ENCODE peak calls at places on chromosomes 13 and 19, in five cellular contexts. P is IMR-90, C is neuronal stem cell, S is mesenchymal stem cell, J is trophoblast cell. Z is an unnamed sample.

GRCh38 chr19:55536951-55537740 is at the start of gene SBK2:
- DNase-seq in P (no peak), C (peak), S (no peak), J (no peak), Z (peak)

GRCh38 chr19:4589579-4590410 is 30.3 kb upstream of the SEMA6B start:
- DNase-seq in P (no peak), J (no peak), S (no peak), C (no peak), Z (no peak)

GRCh38 chr19:55477905-55478304 is 1.5 kb downstream of the ZNF628 start:
- DNase-seq in S (no peak), J (no peak), P (no peak), C (no peak), Z (no peak)

GRCh38 chr19:47663435-47663910 is 49.7 kb upstream of the EHD2 start:
- DNase-seq in J (peak), S (peak), C (no peak), P (peak), Z (no peak)

GRCh38 chr13:37621811-37622361 is 23.3 kb upstream of the POSTN start:
- DNase-seq in P (peak), C (no peak), J (no peak), S (peak), Z (no peak)

GRCh38 chr19:31955061-31955460 is 390.3 kb upstream of the ZNF507 start:
- DNase-seq in S (peak), P (no peak), J (no peak), C (no peak), Z (no peak)

GRCh38 chr13:99012539-99012938 is 34.7 kb upstream of the DOCK9 start:
- DNase-seq in J (no peak), S (no peak), P (no peak), C (no peak), Z (no peak)

GRCh38 chr13:53064721-53065120 is 36.1 kb downstream of the OLFM4 start:
- DNase-seq in P (no peak), J (no peak), S (no peak), C (no peak), Z (no peak)

GRCh38 chr13:79538757-79539156 is 57.8 kb downstream of the NDFIP2 start:
- DNase-seq in C (no peak), S (no peak), J (no peak), P (no peak), Z (no peak)

GRCh38 chr13:112727581-112727980 is 37.7 kb downstream of the ATP11A start:
- DNase-seq in P (no peak), S (no peak), J (no peak), C (no peak), Z (no peak)

GRCh38 chr13:112725346-112726017 is 35.6 kb downstream of the ATP11A start:
- DNase-seq in P (peak), C (no peak), S (no peak), J (no peak), Z (no peak)

GRCh38 chr13:112728375-112729126 is 38.7 kb downstream of the ATP11A start:
- DNase-seq in C (no peak), S (no peak), P (no peak), J (no peak), Z (no peak)

GRCh38 chr13:112724788-112725345 is 35.0 kb downstream of the ATP11A start:
- DNase-seq in J (peak), P (no peak), S (no peak), C (no peak), Z (no peak)

DNA sequence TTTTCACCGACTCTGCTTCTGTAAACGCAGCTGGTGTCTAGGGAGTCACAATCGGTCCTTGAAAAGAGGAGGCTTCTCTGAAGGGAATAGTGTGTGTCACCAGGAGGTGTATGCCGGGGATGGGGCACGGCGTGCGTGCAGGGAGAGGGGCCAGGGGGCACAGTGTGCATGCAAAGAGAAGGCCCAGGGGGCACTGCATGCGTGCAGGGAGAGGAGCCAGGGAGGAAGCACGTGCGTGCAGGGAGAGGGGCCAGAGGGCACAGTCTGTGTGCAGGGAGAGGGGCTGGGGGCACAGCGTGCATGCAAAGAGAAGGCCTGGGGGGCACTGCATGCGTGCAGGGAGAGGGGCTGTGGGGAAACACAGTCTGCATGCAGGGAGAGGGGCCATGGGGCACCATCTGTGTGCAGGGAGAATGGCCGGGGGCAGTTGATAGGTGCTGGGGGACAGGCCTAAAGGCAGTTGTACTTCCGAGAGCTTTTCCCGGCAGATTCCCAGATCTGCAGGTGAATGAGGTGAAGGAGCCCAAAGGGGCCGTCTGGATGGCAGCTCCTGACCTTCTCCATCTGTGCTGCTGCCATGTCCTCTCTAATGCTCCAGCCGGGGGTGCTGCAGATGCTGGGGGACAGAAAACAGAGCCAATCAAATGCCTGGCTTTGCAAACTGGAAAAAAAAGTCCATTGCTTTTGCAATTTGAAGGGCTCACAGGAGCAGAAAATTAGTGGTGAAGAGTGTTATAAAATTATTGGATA is 36.4 kb downstream of the ATP11A start:
- DNase-seq in J (no peak), C (no peak), P (no peak), S (no peak), Z (no peak)
- H3K14ac ChIP-seq in J (no peak), C (peak), P (no peak), S (no peak), Z (no peak)

GRCh38 chr19:40279761-40280607 is 5.2 kb downstream of the AKT2 start:
- DNase-seq in C (no peak), S (no peak), P (no peak), J (no peak), Z (no peak)

GRCh38 chr19:40281381-40282208 is 3.5 kb downstream of the AKT2 start:
- DNase-seq in C (no peak), S (no peak), P (no peak), J (no peak), Z (no peak)

GRCh38 chr19:40279120-40279551 is 6.0 kb downstream of the AKT2 start:
- DNase-seq in P (peak), C (no peak), S (peak), J (no peak), Z (no peak)

GRCh38 chr19:40282209-40282580 is 3.0 kb downstream of the AKT2 start:
- DNase-seq in P (no peak), C (no peak), S (no peak), J (no peak), Z (no peak)

DNA sequence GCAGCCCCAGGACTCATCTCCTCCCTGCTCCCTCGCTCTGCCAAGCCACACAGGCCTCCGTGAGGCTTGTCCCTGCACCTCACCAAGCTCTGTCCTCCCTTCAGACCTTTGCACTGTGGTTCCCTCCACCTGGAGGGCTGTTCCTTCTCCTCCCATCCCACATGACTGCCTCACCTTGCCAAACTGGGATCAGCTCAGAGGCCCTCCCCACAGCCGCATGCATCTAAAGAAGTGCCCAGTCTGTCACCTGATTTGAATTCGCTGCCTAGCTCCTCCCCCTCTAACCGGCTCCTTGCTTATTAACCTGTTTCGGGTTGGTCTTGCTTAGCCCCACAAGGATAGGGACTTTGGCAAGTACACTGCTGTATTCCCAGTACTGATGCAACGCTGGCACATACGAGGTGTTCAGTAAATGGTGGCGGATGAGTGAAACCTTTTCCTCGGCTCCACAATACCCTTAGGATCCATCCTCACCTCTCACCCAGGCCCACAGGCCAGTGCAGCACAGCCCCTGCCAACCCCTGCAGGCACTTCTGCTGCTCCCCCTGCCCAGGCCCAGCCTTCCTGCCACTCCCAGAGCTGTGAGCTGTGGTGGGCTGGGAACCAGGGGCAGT is 4.4 kb downstream of the AKT2 start:
- DNase-seq in J (no peak), C (no peak), P (no peak), S (no peak), Z (no peak)
- H3K4me3 ChIP-seq in J (no peak), C (no peak), P (no peak), S (no peak), Z (no peak)

DNA sequence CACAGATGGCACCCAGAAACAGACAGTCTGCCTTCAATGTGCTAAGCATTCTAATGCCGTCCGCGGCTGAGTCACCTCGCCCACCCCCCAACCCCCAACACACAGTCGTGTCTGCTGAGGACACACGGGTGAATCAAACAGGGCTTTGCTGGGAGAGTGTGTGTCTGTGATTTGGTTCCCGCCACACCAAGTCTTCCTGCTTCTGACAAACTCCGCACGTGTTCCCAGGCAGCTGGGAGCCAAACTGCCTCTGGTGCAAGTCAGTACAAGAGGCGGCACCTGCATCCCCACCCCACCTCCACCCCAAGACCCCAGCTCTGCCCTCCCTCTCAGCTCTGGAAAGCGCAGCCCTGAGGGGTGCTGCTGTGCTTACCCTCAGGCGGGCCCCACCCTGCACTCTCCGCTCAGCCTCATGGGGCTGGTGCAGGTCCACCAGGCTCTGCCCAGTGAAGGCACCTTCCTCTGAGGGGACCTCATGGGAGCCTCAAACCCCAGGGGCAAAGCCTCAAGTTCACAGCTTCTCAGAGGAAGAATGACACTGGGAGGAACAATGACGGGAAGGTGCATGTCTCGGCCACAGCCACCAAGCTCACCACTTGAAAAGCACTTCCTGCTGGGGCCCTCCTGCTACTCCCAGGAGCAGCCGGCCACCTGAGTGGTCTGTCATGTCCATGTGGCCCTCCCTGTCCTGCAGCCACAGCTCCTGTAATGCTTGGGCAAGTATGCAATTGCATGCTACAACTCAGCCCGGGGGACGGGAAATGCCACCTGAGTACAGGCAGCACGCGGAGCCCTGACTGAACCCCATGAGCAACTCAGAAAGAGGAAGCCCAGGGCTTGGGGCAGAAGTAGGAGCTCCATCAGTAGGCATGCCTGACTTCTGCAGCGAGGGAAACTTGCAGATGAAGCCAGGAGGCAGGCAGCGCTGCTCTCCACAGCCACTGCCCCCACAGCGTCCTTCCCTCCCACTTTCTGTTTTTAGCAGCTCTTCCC is 15.1 kb upstream of the SLC35E1 start:
- DNase-seq in P (peak), C (no peak), J (no peak), S (peak), Z (no peak)
- H3K14ac ChIP-seq in P (no peak), C (no peak), J (no peak), S (no peak), Z (no peak)

GRCh38 chr19:7941895-7942596 is 1.4 kb downstream of the TIMM44 start:
- DNase-seq in C (no peak), S (no peak), J (no peak), P (no peak), Z (no peak)
- H3K4me3 ChIP-seq in C (peak), S (no peak), J (no peak), P (no peak), Z (peak)